ENCODE peak calls at places on chromosomes 4 and X, in six cellular contexts. A is NCI-H774; W is activated gamma-delta T cell treated with Interleukin-2 at 50 U/mL for 16 hours; G is HT-29; H is CD8-positive, alpha-beta memory T cell; C is stimulated activated CD4-positive, alpha-beta T cell treated with anti-CD3 and anti-CD28 coated beads, Interleukin-2, amount 100 ng/mL, for 24 hours. U is an unnamed sample.

GRCh38 chrX:133390647-133391046 is 24.6 kb downstream of the GPC4 start:
- DNase-seq in A (no peak), W (no peak), G (no peak), H (no peak), C (no peak), U (no peak)

GRCh38 chr4:112282860-112283667 is 2.6 kb downstream of the TIFA start:
- DNase-seq in A (no peak), W (no peak), G (no peak), H (no peak), C (no peak), U (no peak)

GRCh38 chrX:19682712-19683331 is 167.5 kb upstream of the MAP3K15 start:
- DNase-seq in A (peak; percentile 44), W (peak; percentile 65), G (peak; percentile 78), H (peak; percentile 84), C (peak; percentile 70), U (peak; percentile 47)

GRCh38 chr4:99679204-99679603 is 21.6 kb upstream of the C4orf54 start:
- DNase-seq in A (no peak), W (no peak), G (no peak), H (no peak), C (no peak), U (no peak)

GRCh38 chr4:151206241-151207005 is 70.5 kb upstream of the PRSS48 start:
- DNase-seq in A (no peak), W (no peak), G (no peak), H (no peak), C (no peak), U (no peak)

GRCh38 chrX:866441-866990 is 235.9 kb downstream of the SHOX start:
- DNase-seq in A (no peak), W (no peak), G (no peak), H (no peak), C (no peak), U (no peak)

GRCh38 chr4:79682801-79683217 is 274.8 kb upstream of the GK2 start:
- DNase-seq in A (no peak), W (no peak), G (no peak), H (no peak), C (no peak), U (no peak)

GRCh38 chrX:103063191-103063845 is 653 bp downstream of the BEX1 start:
- DNase-seq in A (peak; percentile 36), W (no peak), G (no peak), H (no peak), C (no peak), U (no peak)

GRCh38 chrX:3576886-3577516 is 136.4 kb downstream of the PRKX start:
- DNase-seq in A (no peak), W (no peak), G (no peak), H (no peak), C (no peak), U (no peak)

GRCh38 chr4:76984127-76984526 is 34.6 kb downstream of the SEPTIN11 start:
- DNase-seq in A (no peak), W (no peak), G (peak; percentile 44), H (peak; percentile 23), C (no peak), U (no peak)

GRCh38 chrX:39592776-39593175 is 505.0 kb downstream of the BCOR start:
- DNase-seq in A (no peak), W (no peak), G (no peak), H (no peak), C (no peak), U (no peak)

GRCh38 chr4:99859618-99860017 is 34.6 kb downstream of the LAMTOR3 start:
- DNase-seq in A (no peak), W (no peak), G (no peak), H (no peak), C (no peak), U (no peak)

GRCh38 chr4:21628916-21629315 is 319.7 kb downstream of the KCNIP4 start:
- DNase-seq in A (no peak), W (no peak), G (no peak), H (no peak), C (no peak), U (no peak)

GRCh38 chr4:74768857-74769525 is 25.3 kb downstream of the BTC start:
- DNase-seq in A (no peak), W (no peak), G (peak; percentile 83), H (no peak), C (no peak), U (no peak)

GRCh38 chr4:90007494-90008167 is 113.0 kb downstream of the MMRN1 start:
- DNase-seq in A (no peak), W (no peak), G (no peak), H (no peak), C (no peak), U (no peak)

GRCh38 chr4:27084685-27085356 is 224.2 kb downstream of the STIM2 start:
- DNase-seq in A (peak; percentile 50), W (no peak), G (peak; percentile 60), H (no peak), C (no peak), U (no peak)

GRCh38 chrX:119833905-119834304 is 18.9 kb downstream of the UPF3B start:
- DNase-seq in A (no peak), W (no peak), G (no peak), H (no peak), C (no peak), U (no peak)

GRCh38 chr4:148055844-148056243 is 324.0 kb downstream of the ARHGAP10 start:
- DNase-seq in A (no peak), W (no peak), G (no peak), H (no peak), C (no peak), U (no peak)

GRCh38 chrX:19303216-19303880 is 40.4 kb upstream of the PDHA1 start:
- DNase-seq in A (no peak), W (no peak), G (peak; percentile 3), H (no peak), C (no peak), U (no peak)

GRCh38 chr4:7384929-7385890 is 49.5 kb downstream of the PSAPL1 start:
- DNase-seq in A (no peak), W (no peak), G (no peak), H (no peak), C (peak; percentile 1), U (no peak)

GRCh38 chr4:7759221-7759620 is 180.4 kb downstream of the AFAP1 start:
- DNase-seq in A (no peak), W (peak; percentile 63), G (no peak), H (peak; percentile 74), C (peak; percentile 68), U (no peak)

GRCh38 chrX:44944894-44945293 is 71.9 kb downstream of the KDM6A start:
- DNase-seq in A (no peak), W (no peak), G (no peak), H (no peak), C (no peak), U (no peak)

GRCh38 chr4:44817905-44818304 is 91.5 kb upstream of the GNPDA2 start:
- DNase-seq in A (no peak), W (no peak), G (no peak), H (no peak), C (no peak), U (no peak)

GRCh38 chr4:404006-404405 is 66.4 kb downstream of the ZNF141 start:
- DNase-seq in A (no peak), W (no peak), G (no peak), H (no peak), C (no peak), U (no peak)

GRCh38 chr4:26140150-26140898 is 180.5 kb upstream of the RBPJ start:
- DNase-seq in A (no peak), W (no peak), G (no peak), H (no peak), C (no peak), U (no peak)

GRCh38 chrX:67555578-67556203 is 11.9 kb downstream of the AR start:
- DNase-seq in A (no peak), W (no peak), G (peak; percentile 58), H (no peak), C (no peak), U (no peak)

GRCh38 chrX:150450519-150451177 is 87.5 kb downstream of the MAMLD1 start:
- DNase-seq in A (no peak), W (no peak), G (no peak), H (no peak), C (no peak), U (no peak)

GRCh38 chrX:10726647-10727046 is 106.3 kb upstream of the MID1 start:
- DNase-seq in A (no peak), W (no peak), G (no peak), H (no peak), C (no peak), U (no peak)

GRCh38 chrX:17294561-17294960 is 80.4 kb upstream of the NHS start:
- DNase-seq in A (no peak), W (no peak), G (no peak), H (no peak), C (no peak), U (no peak)

GRCh38 chr4:129143359-129143758 is 47.4 kb downstream of the C4orf33 start:
- DNase-seq in A (no peak), W (no peak), G (no peak), H (no peak), C (no peak), U (no peak)

GRCh38 chrX:68415289-68415688 is 18.0 kb downstream of the OPHN1 start:
- DNase-seq in A (no peak), W (no peak), G (no peak), H (no peak), C (no peak), U (no peak)

GRCh38 chrX:134642394-134642793 is 15.9 kb downstream of the PLAC1 start:
- DNase-seq in A (no peak), W (no peak), G (no peak), H (no peak), C (no peak), U (no peak)

GRCh38 chrX:43655961-43656494 is at the start of gene MAOA:
- DNase-seq in A (peak; percentile 2), W (peak; percentile 9), G (peak; percentile 36), H (peak; percentile 13), C (peak; percentile 30), U (no peak)

GRCh38 chr4:119131160-119131559 is 4.5 kb upstream of the MYOZ2 start:
- DNase-seq in A (no peak), W (no peak), G (no peak), H (no peak), C (no peak), U (no peak)

GRCh38 chr4:131499139-131499873 is 1649.8 kb upstream of the PCDH10 start:
- DNase-seq in A (no peak), W (no peak), G (peak; percentile 5), H (no peak), C (no peak), U (no peak)

GRCh38 chrX:77918568-77918967 is 8.1 kb downstream of the ATP7A start:
- DNase-seq in A (no peak), W (no peak), G (no peak), H (no peak), C (no peak), U (no peak)

GRCh38 chrX:40402771-40403533 is 177.8 kb upstream of the ATP6AP2 start:
- DNase-seq in A (no peak), W (no peak), G (no peak), H (no peak), C (no peak), U (no peak)

GRCh38 chrX:71870337-71871098 is 40.1 kb upstream of the NHSL2 start:
- DNase-seq in A (no peak), W (no peak), G (peak; percentile 77), H (no peak), C (no peak), U (no peak)

GRCh38 chr4:109548655-109549054 is 11.4 kb upstream of the MCUB start:
- DNase-seq in A (no peak), W (no peak), G (no peak), H (no peak), C (no peak), U (no peak)

U was measured in NK-92 treated with Interleukin-12 subunit alpha and Interleukin-12 subunit beta, amount 100 ng/mL, for 24 hours.